ENCODE peak calls at places on chromosomes 16 and 17, in six cellular contexts. S is DMS53; T is activated T-cell treated with anti-CD3 and anti-CD28 coated beads, Interleukin-2, amount 50 U/mL, for 72 hours; D is non-pigmented ciliary epithelial cell; A is activated CD4-positive, alpha-beta T cell treated with anti-CD3 and anti-CD28 coated beads, Interleukin-2, amount 50 U/mL, for 1 hour; Q is ELR. Z is an unnamed sample.

GRCh38 chr17:76535788-76536510 is 1.6 kb downstream of the CYGB start:
- DNase-seq in D (no peak), S (no peak), T (no peak), Q (no peak), A (no peak), Z (no peak)

GRCh38 chr16:72928089-72928981 is 119.6 kb downstream of the ZFHX3 start:
- DNase-seq in Q (no peak), D (no peak), A (no peak), T (no peak), S (peak; percentile 47), Z (no peak)

GRCh38 chr17:32927724-32928526 is at the start of gene TMEM98:
- DNase-seq in D (no peak), A (no peak), S (peak; percentile 40), T (peak; percentile 28), Q (peak; percentile 30), Z (peak; percentile 48)

GRCh38 chr17:61285483-61286320 is 113.9 kb upstream of the TBX2 start:
- DNase-seq in Q (peak; percentile 91), S (no peak), D (no peak), T (no peak), A (no peak), Z (peak; percentile 91)

GRCh38 chr16:25258856-25259179 is 1.2 kb upstream of the ZKSCAN2 start:
- DNase-seq in T (no peak), S (no peak), A (peak; percentile 10), Q (no peak), D (no peak), Z (peak; percentile 81)

GRCh38 chr17:4220655-4221054 is 43.1 kb downstream of the ANKFY1 start:
- DNase-seq in A (no peak), Q (no peak), D (no peak), S (no peak), T (no peak), Z (no peak)

GRCh38 chr17:35731239-35731931 is at the start of gene RASL10B:
- DNase-seq in A (peak; percentile 48), S (peak; percentile 65), T (peak; percentile 49), D (no peak), Q (peak; percentile 64), Z (peak; percentile 82)

GRCh38 chr17:27322690-27323508 is 29.0 kb downstream of the WSB1 start:
- DNase-seq in Q (no peak), S (peak; percentile 55), A (no peak), T (no peak), D (no peak), Z (no peak)

GRCh38 chr16:83631006-83631405 is 176.8 kb upstream of the HSBP1 start:
- DNase-seq in D (no peak), A (no peak), Q (no peak), T (no peak), S (no peak), Z (no peak)

GRCh38 chr16:2437032-2437790 is 8.0 kb downstream of the CCNF start:
- DNase-seq in A (no peak), D (no peak), T (no peak), Q (no peak), S (no peak), Z (no peak)

GRCh38 chr17:43908111-43908721 is 880 bp upstream of the MPP2 start:
- DNase-seq in Q (peak; percentile 78), S (no peak), D (no peak), A (peak; percentile 53), T (peak; percentile 55), Z (peak; percentile 79)

GRCh38 chr17:29677139-29677834 is 54.6 kb upstream of the CORO6 start:
- DNase-seq in A (no peak), S (no peak), T (no peak), D (no peak), Q (no peak), Z (no peak)

GRCh38 chr17:45302649-45303173 is 14.1 kb downstream of the MAP3K14 start:
- DNase-seq in D (no peak), Q (peak; percentile 81), A (no peak), S (no peak), T (no peak), Z (no peak)